ENCODE peak calls at places on chromosomes 6 and 20, in five cellular contexts. One of them, this sample, is unnamed.

GRCh38 chr20:137668-138131 is 4.7 kb upstream of the DEFB126 start:
- DNase-seq in ELR: peak
- DNase-seq in K562: peak
- DNase-seq in activated CD4-positive, alpha-beta T cell treated with anti-CD3 and anti-CD28 coated beads, Interleukin-2, amount 10 ng/mL, durations not matched to agents 7 days and 5 days: peak
- DNase-seq in neural progenitor cell: no peak
- DNase-seq in this sample: no peak

GRCh38 chr6:35218021-35218420 is 4.3 kb downstream of the SCUBE3 start:
- DNase-seq in ELR: no peak
- DNase-seq in K562: no peak
- DNase-seq in activated CD4-positive, alpha-beta T cell treated with anti-CD3 and anti-CD28 coated beads, Interleukin-2, amount 10 ng/mL, durations not matched to agents 7 days and 5 days: no peak
- DNase-seq in neural progenitor cell: no peak
- DNase-seq in this sample: no peak

GRCh38 chr6:134642217-134642616 is 307.7 kb downstream of the ALDH8A1 start:
- DNase-seq in ELR: no peak
- DNase-seq in K562: no peak
- DNase-seq in activated CD4-positive, alpha-beta T cell treated with anti-CD3 and anti-CD28 coated beads, Interleukin-2, amount 10 ng/mL, durations not matched to agents 7 days and 5 days: no peak
- DNase-seq in neural progenitor cell: no peak
- DNase-seq in this sample: no peak

GRCh38 chr6:73017473-73017872 is 207.8 kb downstream of the KHDC1L start:
- DNase-seq in ELR: no peak
- DNase-seq in K562: no peak
- DNase-seq in activated CD4-positive, alpha-beta T cell treated with anti-CD3 and anti-CD28 coated beads, Interleukin-2, amount 10 ng/mL, durations not matched to agents 7 days and 5 days: no peak
- DNase-seq in neural progenitor cell: no peak
- DNase-seq in this sample: no peak

GRCh38 chr6:52426667-52427066 is 6.5 kb downstream of the EFHC1 start:
- DNase-seq in ELR: no peak
- DNase-seq in K562: no peak
- DNase-seq in activated CD4-positive, alpha-beta T cell treated with anti-CD3 and anti-CD28 coated beads, Interleukin-2, amount 10 ng/mL, durations not matched to agents 7 days and 5 days: no peak
- DNase-seq in neural progenitor cell: no peak
- DNase-seq in this sample: no peak

GRCh38 chr20:33006776-33007375 is 628 bp upstream of the BPIFB2 start:
- DNase-seq in ELR: no peak
- DNase-seq in K562: no peak
- DNase-seq in activated CD4-positive, alpha-beta T cell treated with anti-CD3 and anti-CD28 coated beads, Interleukin-2, amount 10 ng/mL, durations not matched to agents 7 days and 5 days: no peak
- DNase-seq in neural progenitor cell: no peak
- DNase-seq in this sample: no peak

GRCh38 chr6:28725890-28726348 is 197.9 kb downstream of the TRIM27 start:
- DNase-seq in ELR: peak
- DNase-seq in K562: peak
- DNase-seq in activated CD4-positive, alpha-beta T cell treated with anti-CD3 and anti-CD28 coated beads, Interleukin-2, amount 10 ng/mL, durations not matched to agents 7 days and 5 days: no peak
- DNase-seq in neural progenitor cell: no peak
- DNase-seq in this sample: no peak

GRCh38 chr20:10524034-10524476 is 89.0 kb downstream of the SLX4IP start:
- DNase-seq in ELR: no peak
- DNase-seq in K562: no peak
- DNase-seq in activated CD4-positive, alpha-beta T cell treated with anti-CD3 and anti-CD28 coated beads, Interleukin-2, amount 10 ng/mL, durations not matched to agents 7 days and 5 days: no peak
- DNase-seq in neural progenitor cell: peak
- DNase-seq in this sample: no peak

GRCh38 chr20:64037498-64038213 is 1.7 kb downstream of the C20orf204 start:
- DNase-seq in ELR: peak
- DNase-seq in K562: peak
- DNase-seq in activated CD4-positive, alpha-beta T cell treated with anti-CD3 and anti-CD28 coated beads, Interleukin-2, amount 10 ng/mL, durations not matched to agents 7 days and 5 days: no peak
- DNase-seq in neural progenitor cell: no peak
- DNase-seq in this sample: no peak

GRCh38 chr6:104396077-104396476 is 463.6 kb downstream of the HACE1 start:
- DNase-seq in ELR: no peak
- DNase-seq in K562: no peak
- DNase-seq in activated CD4-positive, alpha-beta T cell treated with anti-CD3 and anti-CD28 coated beads, Interleukin-2, amount 10 ng/mL, durations not matched to agents 7 days and 5 days: no peak
- DNase-seq in neural progenitor cell: no peak
- DNase-seq in this sample: no peak

GRCh38 chr6:38436726-38437465 is 202.8 kb downstream of the BTBD9 start:
- DNase-seq in ELR: peak
- DNase-seq in K562: no peak
- DNase-seq in activated CD4-positive, alpha-beta T cell treated with anti-CD3 and anti-CD28 coated beads, Interleukin-2, amount 10 ng/mL, durations not matched to agents 7 days and 5 days: no peak
- DNase-seq in neural progenitor cell: peak
- DNase-seq in this sample: no peak